ENCODE peak calls at places on chromosomes 11 and 22, in seven cellular contexts. V, H, O, B, F, R and K are unnamed samples.

GRCh38 chr11:62647609-62648005 is 1.2 kb upstream of the GANAB start:
- DNase-seq in V (no peak), O (no peak), H (no peak), B (no peak), F (no peak), R (no peak), K (no peak)

GRCh38 chr11:76698321-76699043 is 27.9 kb upstream of the LRRC32 start:
- DNase-seq in B (no peak), V (no peak), H (peak; percentile 34), R (no peak), F (no peak), O (no peak), K (no peak)

GRCh38 chr11:94934362-94934761 is 39.0 kb downstream of the CWC15 start:
- DNase-seq in V (no peak), F (peak; percentile 39), R (no peak), H (no peak), B (peak; percentile 72), O (no peak), K (no peak)

GRCh38 chr22:35301370-35301874 is 1.7 kb downstream of the TOM1 start:
- DNase-seq in F (peak; percentile 98), H (no peak), O (peak; percentile 91), R (peak; percentile 99), B (peak; percentile 99), V (peak; percentile 70), K (peak; percentile 90)

GRCh38 chr11:93517041-93517440 is 26.1 kb downstream of the SMCO4 start:
- DNase-seq in V (no peak), O (no peak), H (no peak), B (no peak), F (no peak), R (no peak), K (no peak)

GRCh38 chr11:64711138-64711943 is 11.7 kb downstream of the NRXN2 start:
- DNase-seq in O (no peak), H (no peak), B (no peak), F (no peak), V (no peak), R (no peak), K (no peak)

GRCh38 chr11:77592727-77593126 is 3.0 kb downstream of the AQP11 start:
- DNase-seq in B (no peak), V (no peak), R (no peak), H (no peak), F (no peak), O (no peak), K (no peak)

GRCh38 chr11:85088286-85088685 is 538.9 kb downstream of the DLG2 start:
- DNase-seq in R (no peak), F (no peak), B (peak; percentile 5), O (no peak), V (peak; percentile 27), H (no peak), K (no peak)

GRCh38 chr22:32717337-32718240 is 83.9 kb upstream of the TIMP3 start:
- DNase-seq in R (no peak), O (no peak), H (no peak), B (peak; percentile 60), V (peak; percentile 70), F (peak; percentile 23), K (no peak)

GRCh38 chr11:34654491-34655334 is 33.8 kb downstream of the EHF start:
- DNase-seq in H (peak; percentile 81), V (no peak), F (peak; percentile 85), O (peak; percentile 95), R (peak; percentile 82), B (peak; percentile 82), K (peak; percentile 56)

GRCh38 chr22:24473278-24473677 is 21.9 kb upstream of the UPB1 start:
- DNase-seq in R (peak; percentile 24), B (no peak), H (no peak), O (no peak), F (no peak), V (no peak), K (no peak)

GRCh38 chr11:2355000-2355644 is 22.0 kb upstream of the CD81 start:
- DNase-seq in B (peak; percentile 8), O (peak; percentile 17), V (no peak), R (no peak), H (no peak), F (peak; percentile 51), K (peak; percentile 39)

GRCh38 chr11:32562839-32563599 is 20.6 kb upstream of the EIF3M start:
- DNase-seq in V (no peak), F (peak; percentile 42), H (no peak), O (no peak), R (no peak), B (no peak), K (no peak)

GRCh38 chr11:29300441-29300840 is 716.4 kb downstream of the KCNA4 start:
- DNase-seq in B (peak; percentile 74), R (no peak), V (peak; percentile 62), O (no peak), F (peak; percentile 84), H (no peak), K (peak; percentile 55)

GRCh38 chr11:18752502-18752901 is 26.5 kb upstream of the IGSF22 start:
- DNase-seq in R (no peak), B (no peak), O (no peak), H (no peak), V (no peak), F (no peak), K (no peak)

GRCh38 chr11:33773399-33774355 is 643 bp downstream of the FBXO3 start:
- DNase-seq in H (no peak), V (no peak), R (peak; percentile 37), O (peak; percentile 89), F (no peak), B (peak; percentile 12), K (no peak)

GRCh38 chr11:95575517-95575916 is 214.1 kb downstream of the FAM76B start:
- DNase-seq in B (peak; percentile 81), H (no peak), R (no peak), F (no peak), O (no peak), V (no peak), K (no peak)

GRCh38 chr11:34314176-34314575 is 43.6 kb downstream of the ABTB2 start:
- DNase-seq in V (no peak), O (no peak), B (no peak), F (no peak), R (no peak), H (no peak), K (no peak)

GRCh38 chr11:78197816-78198215 is 9.1 kb downstream of the USP35 start:
- DNase-seq in V (no peak), R (no peak), F (no peak), O (no peak), B (no peak), H (no peak), K (no peak)

GRCh38 chr11:8033312-8033715 is 46.2 kb downstream of the EIF3F start:
- DNase-seq in O (peak; percentile 94), H (peak; percentile 43), F (peak; percentile 85), B (peak; percentile 86), V (peak; percentile 70), R (no peak), K (peak; percentile 47)

GRCh38 chr11:17063171-17064002 is 14.1 kb downstream of the RPS13 start:
- DNase-seq in O (no peak), H (peak; percentile 42), R (no peak), B (peak; percentile 50), F (peak; percentile 60), V (no peak), K (no peak)

GRCh38 chr11:45275823-45276222 is 10.3 kb downstream of the SYT13 start:
- DNase-seq in B (peak; percentile 62), O (no peak), V (no peak), R (no peak), F (peak; percentile 18), H (no peak), K (peak; percentile 38)

GRCh38 chr11:122071680-122072321 is 44.2 kb downstream of the BLID start:
- DNase-seq in H (no peak), V (no peak), O (no peak), R (no peak), B (no peak), F (no peak), K (no peak)
- H3K4me3 ChIP-seq in H (no peak overlapping the region), V (no peak overlapping the region), O (no peak overlapping the region), R (no peak overlapping the region), B (no peak overlapping the region), F (no peak overlapping the region), K (no peak overlapping the region)

GRCh38 chr22:50523806-50524663 is 1.4 kb downstream of the SCO2 start:
- DNase-seq in V (no peak), R (no peak), B (no peak), O (no peak), F (no peak), H (no peak), K (no peak)
- H3K4me3 ChIP-seq in V (peak overlapping the region; percentile 81), R (peak overlapping the region; percentile 70), B (peak overlapping the region; percentile 66), O (no peak overlapping the region), F (peak overlapping the region; percentile 74), H (peak overlapping the region; percentile 85), K (peak overlapping the region; percentile 87)

GRCh38 chr11:102446606-102447005 is 6.0 kb downstream of the TMEM123 start:
- DNase-seq in O (no peak), V (no peak), H (no peak), R (no peak), B (peak; percentile 62), F (peak; percentile 78), K (peak; percentile 39)

GRCh38 chr11:102449651-102450570 is 2.7 kb downstream of the TMEM123 start:
- DNase-seq in F (peak; percentile 33), B (no peak), R (no peak), V (no peak), O (no peak), H (no peak), K (no peak)

GRCh38 chr11:102447193-102447592 is 5.4 kb downstream of the TMEM123 start:
- DNase-seq in B (no peak), R (no peak), H (no peak), O (no peak), V (no peak), F (no peak), K (no peak)

GRCh38 chr11:102447941-102448868 is 4.4 kb downstream of the TMEM123 start:
- DNase-seq in B (no peak), R (no peak), V (no peak), H (no peak), F (no peak), O (no peak), K (no peak)

GRCh38 chr11:102448869-102449224 is 3.7 kb downstream of the TMEM123 start:
- DNase-seq in R (no peak), H (no peak), V (no peak), B (no peak), F (no peak), O (no peak), K (no peak)
- H3K4me3 ChIP-seq in R (no peak overlapping the region), H (no peak overlapping the region), V (no peak overlapping the region), B (no peak overlapping the region), F (no peak overlapping the region), O (no peak overlapping the region), K (no peak overlapping the region)

DNA sequence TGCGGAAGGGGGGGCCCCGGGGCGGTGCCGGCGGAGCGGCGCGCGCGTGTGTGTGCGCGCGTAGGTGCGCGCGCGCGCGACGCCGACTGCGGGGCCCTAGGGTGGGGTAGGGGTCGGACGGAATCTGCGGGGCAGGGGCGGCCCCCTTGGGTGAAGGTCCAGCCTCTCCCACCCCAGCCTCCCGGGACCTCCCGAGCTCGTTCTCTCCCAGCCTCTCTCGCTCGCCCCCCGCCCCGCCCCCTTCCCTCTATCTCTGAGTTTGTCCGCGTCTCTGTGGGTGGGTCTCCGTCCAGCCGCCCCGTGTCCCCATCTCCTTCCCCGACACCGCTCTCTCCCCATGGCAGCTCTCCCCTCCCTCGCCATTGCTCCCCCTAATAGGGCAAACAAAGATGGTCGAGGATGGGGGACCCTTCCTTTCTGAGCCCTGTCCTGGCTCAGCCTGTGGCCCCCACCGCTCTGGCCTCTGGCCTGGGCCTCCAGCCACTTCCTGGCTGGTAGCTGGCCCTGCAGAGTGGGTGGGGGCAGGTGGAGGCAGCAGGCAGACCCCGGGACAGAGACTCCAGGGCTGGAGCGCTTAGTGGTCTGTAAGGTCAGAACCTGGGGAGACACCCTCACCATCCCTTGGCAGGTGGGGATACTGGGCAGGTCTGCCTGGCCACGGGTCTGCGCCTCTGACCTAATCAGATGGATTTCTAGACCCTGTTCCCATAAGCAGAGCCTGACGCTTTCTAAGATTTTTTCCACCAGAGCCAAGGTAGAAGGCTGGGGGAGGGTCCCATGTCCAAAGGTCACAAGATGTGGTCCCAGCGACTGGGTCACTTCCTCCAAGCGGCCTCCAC is 32.9 kb upstream of the PRR5 start:
- DNase-seq in B (no peak), H (no peak), F (no peak), O (no peak), V (no peak), R (no peak), K (no peak)
- H3K4me3 ChIP-seq in B (peak overlapping the region; percentile 4), H (no peak overlapping the region), F (peak overlapping the region; percentile 55), O (peak overlapping the region; percentile 33), V (peak overlapping the region; percentile 68), R (no peak overlapping the region), K (peak overlapping the region; percentile 32)